ENCODE peak calls at places on chromosomes 2 and 18, in eight cellular contexts. Z, Y, K, E, P, B, N and D are unnamed samples.
A peak's percentile ranks its signal among the peaks of the same experiment; 100 is the strongest.

GRCh38 chr2:42698940-42699339 is 65.0 kb downstream of the OXER1 start:
- DNase-seq in K (no peak), E (no peak), B (no peak), Z (no peak), P (no peak), Y (peak; percentile 43), N (no peak), D (no peak)

GRCh38 chr2:20671036-20671735 is 4.2 kb downstream of the GDF7 start:
- DNase-seq in Z (no peak), E (no peak), K (no peak), B (peak; percentile 42), P (no peak), Y (peak; percentile 66), N (no peak), D (no peak)

GRCh38 chr2:217110550-217110949 is 250.7 kb upstream of the TNP1 start:
- DNase-seq in Z (no peak), N (no peak), Y (no peak), B (no peak), K (no peak), E (no peak), P (no peak), D (no peak)

GRCh38 chr2:191539068-191539467 is 138.9 kb upstream of the NABP1 start:
- DNase-seq in N (no peak), B (peak; percentile 46), E (peak; percentile 59), P (no peak), Y (peak; percentile 39), Z (peak; percentile 44), K (peak; percentile 21), D (peak; percentile 83)

GRCh38 chr18:28115149-28115550 is 61.8 kb downstream of the CDH2 start:
- DNase-seq in Z (peak; percentile 66), Y (no peak), K (no peak), N (no peak), B (peak; percentile 91), P (no peak), E (no peak), D (peak; percentile 15)

GRCh38 chr18:9848170-9848854 is 37.5 kb upstream of the TXNDC2 start:
- DNase-seq in Y (no peak), N (no peak), E (no peak), P (no peak), Z (no peak), B (no peak), K (no peak), D (no peak)

GRCh38 chr2:200253631-200254030 is 52.9 kb upstream of the SPATS2L start:
- DNase-seq in N (no peak), Y (no peak), P (no peak), E (no peak), B (no peak), Z (no peak), K (no peak), D (no peak)

GRCh38 chr18:49858309-49859005 is 45.1 kb upstream of the ACAA2 start:
- DNase-seq in E (peak; percentile 52), Z (peak; percentile 77), P (peak; percentile 70), K (peak; percentile 70), Y (peak; percentile 83), B (peak; percentile 84), N (peak; percentile 50), D (peak; percentile 83)

GRCh38 chr18:58258707-58259342 is 214.8 kb downstream of the NEDD4L start:
- DNase-seq in Z (no peak), Y (no peak), B (no peak), P (no peak), K (no peak), N (no peak), E (no peak), D (peak; percentile 47)

GRCh38 chr2:215967590-215968373 is 45.6 kb downstream of the MREG start:
- DNase-seq in N (no peak), P (no peak), Z (no peak), K (no peak), B (no peak), E (no peak), Y (no peak), D (no peak)

GRCh38 chr2:163471947-163472346 is 263.9 kb downstream of the FIGN start:
- DNase-seq in K (no peak), Y (no peak), P (no peak), Z (peak; percentile 18), E (no peak), N (no peak), B (peak; percentile 68), D (peak; percentile 3)

GRCh38 chr18:6785001-6785400 is 55.5 kb downstream of the ARHGAP28 start:
- DNase-seq in E (no peak), Z (no peak), N (no peak), K (no peak), Y (no peak), P (no peak), B (peak; percentile 53), D (no peak)

GRCh38 chr18:6782861-6783260 is 53.3 kb downstream of the ARHGAP28 start:
- DNase-seq in B (peak; percentile 45), Y (no peak), P (no peak), Z (no peak), N (no peak), K (no peak), E (no peak), D (no peak)

GRCh38 chr18:6781846-6782245 is 52.3 kb downstream of the ARHGAP28 start:
- DNase-seq in P (no peak), B (no peak), E (no peak), N (peak; percentile 10), Z (peak; percentile 64), Y (peak; percentile 64), K (no peak), D (peak; percentile 51)

GRCh38 chr18:6781179-6781714 is 51.7 kb downstream of the ARHGAP28 start:
- DNase-seq in Y (peak; percentile 72), E (no peak), K (no peak), Z (peak; percentile 62), B (peak; percentile 67), N (peak; percentile 13), P (no peak), D (peak; percentile 34)

DNA sequence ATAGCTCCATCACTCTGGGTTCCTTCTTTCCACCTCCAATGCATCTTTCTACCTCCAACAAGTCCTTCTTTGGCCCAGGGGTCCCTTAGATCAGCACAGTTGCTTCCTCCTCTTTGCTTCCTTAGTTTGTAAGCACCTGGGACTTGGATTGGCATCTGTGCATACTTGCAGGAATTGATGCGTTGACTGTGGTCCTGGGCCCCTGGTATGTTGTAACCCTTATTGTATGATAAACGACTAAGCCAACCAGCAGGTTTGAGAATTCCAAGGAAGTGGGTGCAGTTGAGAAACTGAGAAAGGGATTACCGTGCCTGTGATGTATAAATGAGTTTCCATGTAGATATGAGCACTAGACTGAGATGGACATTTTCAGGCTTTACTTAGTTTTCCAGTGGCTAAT is 55.9 kb downstream of the ARHGAP28 start:
- DNase-seq in Z (no peak), P (no peak), K (no peak), Y (no peak), B (peak; percentile 70), E (no peak), N (no peak), D (no peak)
- H3K4me1 ChIP-seq in Z (peaks cover 14% of the 10 kb centered on the region), P (peaks cover 7% of the 10 kb centered on the region), K (peaks cover 9% of the 10 kb centered on the region), Y (peaks cover 12% of the 10 kb centered on the region), B (peaks cover 15% of the 10 kb centered on the region), E (no peaks in the 10 kb centered on the region), N (peaks cover 15% of the 10 kb centered on the region), D (peaks cover 9% of the 10 kb centered on the region)

DNA sequence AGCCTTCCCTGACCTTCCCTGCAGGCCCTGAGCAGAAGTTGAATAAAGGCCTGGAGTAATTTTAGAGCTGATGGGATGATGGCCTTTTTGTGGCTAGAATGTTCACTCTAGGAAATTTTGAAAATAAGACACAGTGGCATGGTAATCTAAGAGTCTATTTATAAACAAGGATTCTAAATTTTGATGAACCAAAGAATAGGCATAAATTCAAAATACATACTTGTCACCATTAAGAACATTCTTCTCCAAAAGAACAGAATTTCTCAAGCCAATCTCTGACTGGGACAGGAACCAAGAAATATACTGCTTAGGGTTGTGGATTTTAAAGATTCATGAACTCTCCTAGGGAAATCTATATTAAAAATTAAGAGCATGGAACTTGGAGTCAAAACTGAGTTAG is 98.3 kb upstream of the SETBP1 start:
- DNase-seq in K (no peak), Z (no peak), E (no peak), N (no peak), B (no peak), Y (no peak), P (no peak), D (no peak)
- H3K4me3 ChIP-seq in K (no peak overlapping the region), Z (no peak overlapping the region), E (no peak overlapping the region), N (no peak overlapping the region), B (no peak overlapping the region), Y (no peak overlapping the region), P (no peak overlapping the region), D (no peak overlapping the region)

DNA sequence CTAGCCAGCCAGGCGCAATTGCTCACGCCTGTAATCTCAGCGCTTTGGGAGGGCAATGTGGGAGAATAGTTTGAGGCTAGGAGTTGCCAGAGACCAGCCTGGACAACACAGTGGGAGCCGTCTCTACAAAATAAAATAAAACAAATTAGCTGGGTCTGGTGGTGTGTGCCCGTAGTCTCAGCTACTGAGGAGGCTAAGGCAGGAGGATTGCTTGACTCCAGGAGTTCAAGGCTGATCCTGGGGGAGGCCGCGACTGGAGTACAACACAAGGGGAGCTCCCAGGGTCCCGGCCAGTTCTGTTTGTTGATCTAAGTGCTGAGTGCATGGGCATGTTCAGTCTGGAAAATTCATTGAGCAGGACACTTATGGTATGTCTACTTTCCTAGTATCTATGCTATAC is 2.6 kb downstream of the ST3GAL5 start:
- DNase-seq in N (no peak), Z (no peak), B (no peak), P (no peak), K (no peak), E (no peak), Y (no peak), D (no peak)
- H3K4me1 ChIP-seq in N (peaks cover 28% of the 10 kb centered on the region), Z (peaks cover 27% of the 10 kb centered on the region), B (no peaks in the 10 kb centered on the region), P (peaks cover 22% of the 10 kb centered on the region), K (peaks cover 22% of the 10 kb centered on the region), E (peaks cover 51% of the 10 kb centered on the region), Y (peaks cover 24% of the 10 kb centered on the region), D (peaks cover 19% of the 10 kb centered on the region)

DNA sequence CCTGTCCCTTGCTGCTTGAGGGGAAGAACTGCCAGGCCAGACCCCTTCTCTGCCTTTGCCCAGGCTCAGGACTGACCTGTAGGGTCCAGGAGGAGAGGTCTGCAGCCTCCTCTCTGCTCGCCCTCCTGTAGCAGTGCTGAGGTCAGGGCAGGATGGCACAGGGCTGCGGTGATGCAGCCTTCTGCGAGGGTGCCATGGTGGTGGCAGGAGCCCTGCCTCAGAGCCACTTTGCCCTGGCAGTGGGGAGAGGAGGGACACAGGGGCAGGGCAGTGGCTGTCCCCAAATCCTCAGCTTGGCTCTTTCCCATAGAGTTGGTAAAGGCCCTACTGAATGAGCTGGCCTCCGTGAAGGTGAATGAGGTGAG is 884 bp downstream of the PROM2 start:
- DNase-seq in E (no peak), B (no peak), Y (no peak), P (peak; percentile 33), K (no peak), N (no peak), Z (no peak), D (no peak)
- H3K4me3 ChIP-seq in E (no peak overlapping the region), B (no peak overlapping the region), Y (no peak overlapping the region), P (peak overlapping the region; percentile 68), K (no peak overlapping the region), N (no peak overlapping the region), Z (no peak overlapping the region), D (no peak overlapping the region)

GRCh38 chr2:64217198-64217869 is 73.1 kb upstream of the PELI1 start:
- DNase-seq in E (no peak), Y (no peak), N (no peak), K (no peak), B (no peak), Z (no peak), P (no peak), D (no peak)
- H3K4me1 ChIP-seq in E (peaks cover 12% of the 10 kb centered on the region), Y (no peaks in the 10 kb centered on the region), N (peaks cover 39% of the 10 kb centered on the region), K (peaks cover 6% of the 10 kb centered on the region), B (peaks cover 6% of the 10 kb centered on the region), Z (no peaks in the 10 kb centered on the region), P (peaks cover 15% of the 10 kb centered on the region), D (peaks cover 23% of the 10 kb centered on the region)